ENCODE peak calls at places on chromosomes 3 and 15, in ten cellular contexts. J, C, Y, X, V, A, U, P, L and T are unnamed samples.

GRCh38 chr3:12560505-12561188 is 3.8 kb downstream of the MKRN2 start:
- DNase-seq in P (no peak), U (no peak), X (no peak), L (no peak), Y (no peak), C (no peak), J (no peak), A (no peak), V (no peak), T (no peak)

GRCh38 chr3:31197941-31198340 is 303.5 kb upstream of the GADL1 start:
- DNase-seq in C (no peak), U (no peak), X (no peak), L (no peak), A (no peak), P (no peak), V (peak; percentile 24), Y (no peak), J (no peak), T (no peak)

GRCh38 chr3:138260636-138261035 is 69.0 kb downstream of the NME9 start:
- DNase-seq in P (no peak), Y (no peak), C (peak; percentile 4), U (no peak), X (no peak), L (no peak), V (no peak), J (no peak), A (no peak), T (no peak)

GRCh38 chr3:36591959-36592358 is 172.4 kb downstream of the DCLK3 start:
- DNase-seq in A (no peak), Y (no peak), P (no peak), C (peak; percentile 35), J (peak; percentile 43), X (no peak), L (no peak), V (peak; percentile 42), U (no peak), T (no peak)

GRCh38 chr3:180433172-180433571 is 168.8 kb upstream of the TTC14 start:
- DNase-seq in J (peak; percentile 76), Y (no peak), U (no peak), A (no peak), X (no peak), V (peak; percentile 99), C (peak; percentile 36), P (no peak), L (peak; percentile 85), T (no peak)

GRCh38 chr3:15795563-15796308 is 2.0 kb downstream of the ANKRD28 start:
- DNase-seq in V (peak; percentile 66), L (peak; percentile 49), Y (no peak), A (no peak), C (peak; percentile 83), P (no peak), J (peak; percentile 86), U (peak; percentile 19), X (no peak), T (no peak)

GRCh38 chr3:139113231-139113749 is 68.6 kb upstream of the PRR23C start:
- DNase-seq in U (no peak), P (no peak), J (no peak), V (no peak), X (no peak), C (no peak), A (no peak), L (no peak), Y (no peak), T (no peak)

GRCh38 chr3:23702198-23702597 is 103.6 kb upstream of the UBE2E1 start:
- DNase-seq in V (no peak), L (peak; percentile 21), X (no peak), Y (no peak), U (no peak), J (peak; percentile 23), P (no peak), A (no peak), C (no peak), T (no peak)

GRCh38 chr3:111210003-111210699 is 138.5 kb downstream of the NECTIN3 start:
- DNase-seq in X (no peak), U (no peak), J (no peak), C (no peak), Y (no peak), P (no peak), L (no peak), V (peak; percentile 44), A (no peak), T (no peak)

GRCh38 chr3:46506526-46506925 is 8.8 kb downstream of the RTP3 start:
- DNase-seq in X (no peak), Y (no peak), U (no peak), C (no peak), P (no peak), A (no peak), L (no peak), V (no peak), J (no peak), T (no peak)

GRCh38 chr3:100981546-100981945 is 11.7 kb downstream of the ABI3BP start:
- DNase-seq in P (no peak), U (no peak), Y (no peak), J (no peak), A (no peak), C (no peak), X (no peak), L (no peak), V (no peak), T (no peak)

GRCh38 chr15:70587896-70588567 is 175.3 kb downstream of the UACA start:
- DNase-seq in A (no peak), Y (no peak), P (no peak), V (no peak), X (no peak), U (no peak), J (no peak), L (no peak), C (no peak), T (no peak)

GRCh38 chr15:78726870-78727551 is 84.3 kb downstream of the ADAMTS7 start:
- DNase-seq in Y (no peak), V (peak; percentile 26), P (no peak), L (peak; percentile 25), C (no peak), J (peak; percentile 5), X (no peak), A (no peak), U (peak; percentile 28), T (peak; percentile 9)

GRCh38 chr3:15502616-15503015 is 18.9 kb downstream of the COLQ start:
- DNase-seq in L (no peak), P (no peak), X (no peak), J (no peak), Y (no peak), A (no peak), U (no peak), C (no peak), V (no peak), T (no peak)

GRCh38 chr3:116302087-116302747 is 143.1 kb downstream of the LSAMP start:
- DNase-seq in P (no peak), C (peak; percentile 18), L (no peak), Y (no peak), A (no peak), J (peak; percentile 36), V (peak; percentile 29), X (no peak), U (peak; percentile 3), T (no peak)

GRCh38 chr3:37453393-37454391 is 279.3 kb upstream of the LRRFIP2 start:
- DNase-seq in P (no peak), A (no peak), L (peak; percentile 31), J (no peak), U (no peak), V (no peak), Y (no peak), C (peak; percentile 20), X (no peak), T (peak; percentile 21)

GRCh38 chr15:67145710-67146109 is 80.3 kb downstream of the SMAD3 start:
- DNase-seq in P (no peak), A (no peak), Y (no peak), J (no peak), L (no peak), C (no peak), V (no peak), X (no peak), U (no peak), T (no peak)

GRCh38 chr3:69767571-69767970 is 28.3 kb downstream of the MITF start:
- DNase-seq in V (no peak), J (no peak), L (peak; percentile 58), X (no peak), A (no peak), Y (no peak), P (no peak), C (no peak), U (no peak), T (no peak)

GRCh38 chr15:31085359-31085758 is 16.2 kb downstream of the TRPM1 start:
- DNase-seq in U (no peak), J (no peak), Y (no peak), X (no peak), V (no peak), L (no peak), P (no peak), C (no peak), A (no peak), T (no peak)

GRCh38 chr15:101852356-101852755 is 40.4 kb downstream of the OR4F15 start:
- DNase-seq in A (no peak), Y (no peak), J (no peak), X (no peak), P (no peak), C (no peak), L (no peak), V (no peak), U (no peak), T (no peak)

GRCh38 chr3:102415553-102415952 is 19.3 kb upstream of the ZPLD1 start:
- DNase-seq in Y (no peak), J (peak; percentile 21), P (no peak), L (no peak), A (no peak), X (no peak), V (peak; percentile 4), C (peak; percentile 20), U (peak; percentile 7), T (no peak)

GRCh38 chr15:47968593-47968992 is 152.2 kb upstream of the SLC24A5 start:
- DNase-seq in U (no peak), C (no peak), L (no peak), Y (no peak), P (no peak), V (no peak), J (no peak), X (no peak), A (no peak), T (no peak)

GRCh38 chr3:113697192-113698090 is 999 bp upstream of the USF3 start:
- DNase-seq in V (peak; percentile 12), X (peak; percentile 9), Y (no peak), A (no peak), U (peak; percentile 4), J (no peak), P (peak; percentile 4), C (peak; percentile 25), L (peak; percentile 21), T (no peak)

GRCh38 chr3:45787551-45787950 is 8.8 kb downstream of the SLC6A20 start:
- DNase-seq in A (no peak), C (no peak), U (no peak), J (no peak), Y (no peak), X (no peak), L (no peak), P (no peak), V (no peak), T (no peak)

GRCh38 chr3:134832585-134832984 is 37.5 kb downstream of the EPHB1 start:
- DNase-seq in L (no peak), X (no peak), C (no peak), Y (no peak), V (no peak), U (no peak), A (no peak), P (no peak), J (no peak), T (no peak)

GRCh38 chr15:59594493-59594942 is 17.1 kb upstream of the GCNT3 start:
- DNase-seq in U (peak; percentile 17), P (no peak), J (peak; percentile 70), L (no peak), C (peak; percentile 68), X (no peak), A (no peak), V (peak; percentile 95), Y (no peak), T (no peak)

GRCh38 chr15:25057574-25057973 is 102.8 kb downstream of the SNRPN start:
- DNase-seq in Y (no peak), P (no peak), X (no peak), L (no peak), A (no peak), C (no peak), V (no peak), U (no peak), J (no peak), T (no peak)

GRCh38 chr3:9659849-9660248 is 10.5 kb downstream of the MTMR14 start:
- DNase-seq in Y (no peak), J (no peak), C (no peak), U (no peak), X (no peak), P (no peak), L (no peak), V (no peak), A (no peak), T (no peak)